ENCODE peak calls at places on chromosome 21, in four cellular contexts. H is lower leg skin, X is astrocyte of the spinal cord, L is colonic mucosa. N is an unnamed sample.

GRCh38 chr21:40227111-40227510 is 359.9 kb downstream of the PCP4 start:
- DNase-seq in L (no peak), H (no peak), X (no peak), N (no peak)

GRCh38 chr21:40507978-40508377 is 339.0 kb downstream of the DSCAM start:
- DNase-seq in L (no peak), H (no peak), X (peak; percentile 53), N (peak; percentile 1)

GRCh38 chr21:16134134-16134533 is 404.4 kb downstream of the USP25 start:
- DNase-seq in H (no peak), X (no peak), L (no peak), N (no peak)

GRCh38 chr21:39364949-39365348 is 16.1 kb upstream of the HMGN1 start:
- DNase-seq in H (no peak), L (no peak), X (no peak), N (no peak)

GRCh38 chr21:38725196-38726157 is 80.3 kb upstream of the ETS2 start:
- DNase-seq in X (no peak), L (no peak), H (no peak), N (no peak)

GRCh38 chr21:27756191-27756590 is 789.3 kb upstream of the ADAMTS5 start:
- DNase-seq in H (no peak), X (no peak), L (no peak), N (peak; percentile 25)

GRCh38 chr21:38679531-38679930 is 126.2 kb upstream of the ETS2 start:
- DNase-seq in X (peak; percentile 72), H (no peak), L (no peak), N (peak; percentile 60)

GRCh38 chr21:40120944-40121575 is 253.8 kb downstream of the PCP4 start:
- DNase-seq in X (peak; percentile 33), H (no peak), L (no peak), N (peak; percentile 5)

GRCh38 chr21:38853421-38853919 is 47.7 kb downstream of the ETS2 start:
- DNase-seq in L (peak; percentile 15), H (no peak), X (peak; percentile 96), N (peak; percentile 95)

DNA sequence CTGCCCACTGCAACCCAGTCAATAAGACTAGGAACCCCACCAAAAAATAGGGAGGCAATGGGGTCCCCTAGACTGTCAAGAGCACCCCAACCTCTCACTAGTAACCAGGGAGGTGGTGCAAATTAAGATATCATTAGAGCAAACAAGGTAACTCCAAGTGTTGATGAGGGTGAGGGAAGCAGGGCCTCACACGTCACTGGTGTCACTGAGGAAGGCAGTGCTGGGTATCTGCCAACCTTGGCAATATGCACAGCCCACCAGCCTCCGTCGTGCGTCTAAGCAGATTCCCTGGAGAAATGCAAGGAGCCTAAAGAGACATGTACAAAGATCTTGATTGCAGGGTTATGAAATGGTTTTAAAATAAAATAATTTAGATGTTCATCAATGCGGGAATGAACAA is 3.8 kb downstream of the UBASH3A start:
- DNase-seq in X (no peak), H (no peak), L (no peak), N (no peak)
- H3K4me3 ChIP-seq in X (no peak overlapping the region), H (no peak overlapping the region), L (no peak overlapping the region), N (no peak overlapping the region)

DNA sequence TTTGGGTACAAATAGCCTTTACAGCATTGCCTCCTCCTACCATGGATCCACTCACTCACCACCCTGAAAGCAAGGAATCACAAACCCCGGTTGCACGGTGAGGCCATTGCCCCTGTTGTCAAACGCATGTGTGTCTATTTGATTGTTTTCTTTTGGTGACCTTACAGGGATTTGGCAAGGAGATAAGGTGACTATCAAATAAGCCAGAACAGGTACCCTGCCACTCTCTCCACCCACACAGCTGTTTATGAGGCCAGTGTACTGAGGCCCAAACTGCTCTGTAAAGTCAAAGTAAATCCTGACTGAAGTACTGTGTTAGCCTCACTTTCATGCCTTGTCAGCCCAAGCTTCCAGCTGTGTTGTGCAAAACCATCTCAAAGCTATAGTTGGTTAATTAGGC is 136.4 kb downstream of the HUNK start:
- DNase-seq in H (no peak), L (no peak), X (no peak), N (no peak)
- TF ChIP-seq CTCF in H (no peak), L (no peak), X (no peak), N (no peak)

GRCh38 chr21:34545079-34545884 is 33.3 kb upstream of the KCNE1 start:
- DNase-seq in H (no peak), L (peak; percentile 49), X (peak; percentile 73), N (peak; percentile 44)

GRCh38 chr21:34544032-34544496 is 32.1 kb upstream of the KCNE1 start:
- DNase-seq in X (peak; percentile 72), H (no peak), L (peak; percentile 88), N (peak; percentile 75)

GRCh38 chr21:34543017-34543416 is 31.0 kb upstream of the KCNE1 start:
- DNase-seq in X (no peak), H (no peak), L (peak; percentile 62), N (no peak)

GRCh38 chr21:34548782-34549376 is 36.9 kb upstream of the KCNE1 start:
- DNase-seq in L (no peak), H (no peak), X (no peak), N (no peak)

DNA sequence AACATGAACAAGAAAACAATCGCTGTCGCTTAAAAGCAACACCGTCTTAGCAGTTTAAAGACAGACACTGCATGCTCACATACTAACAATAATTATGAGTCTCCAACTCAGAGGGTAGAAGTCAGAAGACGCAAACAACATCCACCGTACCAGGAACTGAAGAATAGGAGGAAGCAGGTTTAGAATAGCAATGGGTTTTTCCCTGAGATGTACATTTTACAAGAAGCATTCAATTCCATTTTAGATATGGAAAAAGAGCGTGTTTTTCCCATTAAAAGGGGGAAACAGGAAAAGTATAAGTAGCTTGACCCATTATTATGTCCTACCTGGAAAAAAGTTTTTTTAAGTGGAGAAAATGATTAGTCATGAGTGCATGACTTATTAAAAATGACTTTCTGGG is 34.5 kb upstream of the KCNE1 start:
- DNase-seq in X (no peak), H (no peak), L (no peak), N (no peak)
- H3K4me3 ChIP-seq in X (no peak overlapping the region), H (no peak overlapping the region), L (no peak overlapping the region), N (no peak overlapping the region)

GRCh38 chr21:45923146-45923545 is 58.4 kb upstream of the COL6A1 start:
- DNase-seq in H (peak; percentile 91), L (peak; percentile 47), X (peak; percentile 82), N (peak; percentile 58)
- TF ChIP-seq CTCF in H (no peak), L (peak; percentile 53), X (peak; percentile 98), N (peak; percentile 70)

GRCh38 chr21:37498664-37499063 is 132.1 kb downstream of the DYRK1A start:
- DNase-seq in L (no peak), H (no peak), X (no peak), N (no peak)
- H3K4me3 ChIP-seq in L (no peak overlapping the region), H (no peak overlapping the region), X (no peak overlapping the region), N (no peak overlapping the region)

GRCh38 chr21:17575076-17575475 is 37.6 kb downstream of the BTG3 start:
- DNase-seq in X (no peak), L (no peak), H (no peak), N (no peak)
- TF ChIP-seq CTCF in X (no peak), L (no peak), H (no peak), N (no peak)

GRCh38 chr21:44910229-44911065 is 10.3 kb downstream of the ITGB2 start:
- DNase-seq in H (no peak), L (no peak), X (no peak), N (no peak)

GRCh38 chr21:44911066-44911383 is 9.7 kb downstream of the ITGB2 start:
- DNase-seq in H (no peak), L (no peak), X (no peak), N (no peak)

GRCh38 chr21:44911384-44912157 is 9.1 kb downstream of the ITGB2 start:
- DNase-seq in H (peak; percentile 95), L (peak; percentile 88), X (no peak), N (no peak)

GRCh38 chr21:44913425-44914175 is 7.1 kb downstream of the ITGB2 start:
- DNase-seq in H (no peak), L (no peak), X (no peak), N (no peak)

DNA sequence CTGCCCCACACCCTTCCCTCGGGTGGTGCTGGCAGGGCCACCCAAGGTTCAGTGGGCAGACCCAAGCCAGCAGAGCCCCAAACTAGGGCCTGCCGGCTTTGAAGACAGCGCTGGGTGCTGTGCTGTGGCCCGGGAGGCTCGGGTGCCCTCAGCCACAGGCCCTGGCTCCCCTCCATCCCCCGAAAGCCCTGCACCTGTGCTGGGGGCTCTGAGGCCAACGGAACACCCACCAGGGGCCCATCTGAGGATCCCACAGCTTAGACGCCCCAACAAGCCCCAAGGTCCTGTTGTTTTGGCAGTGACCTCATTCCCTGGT is 8.6 kb downstream of the ITGB2 start:
- DNase-seq in L (peak; percentile 54), H (no peak), X (no peak), N (no peak)
- H3K4me3 ChIP-seq in L (no peak overlapping the region), H (no peak overlapping the region), X (no peak overlapping the region), N (no peak overlapping the region)

GRCh38 chr21:36606292-36606982 is 92.5 kb upstream of the SIM2 start:
- DNase-seq in X (no peak), L (no peak), H (no peak), N (no peak)
- TF ChIP-seq CTCF in X (no peak), L (no peak), H (no peak), N (no peak)